ENCODE peak calls at places on chromosomes 2 and 18, in seven cellular contexts. A is AG09309; M is hypothalamus; L is nucleus accumbens; D is CD4-positive, alpha-beta T cell; T is NCI-H2171; S is OCI-M1. W is an unnamed sample.

GRCh38 chr2:40403233-40403841 is 48.6 kb downstream of the SLC8A1 start:
- DNase-seq in A (peak; percentile 87), M (no peak), L (no peak), D (no peak), T (no peak), S (no peak), W (no peak)

GRCh38 chr2:113136828-113137775 is 9.7 kb downstream of the IL1RN start:
- DNase-seq in A (no peak), M (peak; percentile 29), L (no peak), D (peak; percentile 16), T (no peak), S (peak; percentile 54), W (no peak)

GRCh38 chr18:79856119-79857080 is 58.7 kb downstream of the KCNG2 start:
- DNase-seq in A (no peak), M (peak; percentile 7), L (no peak), D (no peak), T (peak; percentile 56), S (no peak), W (peak; percentile 37)

GRCh38 chr18:54360406-54360805 is 2.7 kb downstream of the C18orf54 start:
- DNase-seq in A (no peak), M (no peak), L (no peak), D (no peak), T (no peak), S (no peak), W (no peak)

GRCh38 chr2:148201075-148202004 is 180.4 kb downstream of the MBD5 start:
- DNase-seq in A (no peak), M (no peak), L (no peak), D (peak; percentile 17), T (no peak), S (peak; percentile 37), W (no peak)

GRCh38 chr2:40159333-40159732 is 292.6 kb downstream of the SLC8A1 start:
- DNase-seq in A (no peak), M (no peak), L (no peak), D (no peak), T (no peak), S (no peak), W (no peak)

GRCh38 chr2:141814150-141814549 is 316.7 kb downstream of the LRP1B start:
- DNase-seq in A (no peak), M (no peak), L (no peak), D (no peak), T (no peak), S (peak; percentile 57), W (no peak)

GRCh38 chr2:144402282-144402681 is 117.6 kb downstream of the ZEB2 start:
- DNase-seq in A (no peak), M (no peak), L (no peak), D (no peak), T (peak; percentile 88), S (no peak), W (peak; percentile 50)

GRCh38 chr2:121699421-121700328 is 37.0 kb downstream of the NIFK start:
- DNase-seq in A (peak; percentile 43), M (no peak), L (no peak), D (peak; percentile 66), T (no peak), S (peak; percentile 72), W (no peak)

GRCh38 chr2:227407601-227408089 is 19.9 kb upstream of the SCYGR1 start:
- DNase-seq in A (no peak), M (no peak), L (no peak), D (no peak), T (no peak), S (no peak), W (peak; percentile 60)

GRCh38 chr18:22871809-22872525 is 61.2 kb upstream of the RBBP8 start:
- DNase-seq in A (no peak), M (no peak), L (no peak), D (no peak), T (no peak), S (peak; percentile 79), W (no peak)

GRCh38 chr2:233012301-233012971 is 620 bp downstream of the NGEF start:
- DNase-seq in A (no peak), M (no peak), L (no peak), D (no peak), T (no peak), S (no peak), W (no peak)

GRCh38 chr2:25159947-25160346 is 8.4 kb downstream of the POMC start:
- DNase-seq in A (no peak), M (no peak), L (no peak), D (no peak), T (no peak), S (peak; percentile 13), W (no peak)

GRCh38 chr18:23814977-23815614 is 125.8 kb downstream of the LAMA3 start:
- DNase-seq in A (no peak), M (no peak), L (no peak), D (no peak), T (no peak), S (no peak), W (no peak)

GRCh38 chr2:23687713-23688112 is 239.2 kb downstream of the ATAD2B start:
- DNase-seq in A (no peak), M (no peak), L (no peak), D (no peak), T (no peak), S (no peak), W (no peak)

GRCh38 chr2:55418072-55418471 is 1.6 kb downstream of the CCDC88A start:
- DNase-seq in A (no peak), M (no peak), L (no peak), D (no peak), T (no peak), S (no peak), W (no peak)

GRCh38 chr2:186979439-186980116 is 130.6 kb upstream of the ZSWIM2 start:
- DNase-seq in A (no peak), M (no peak), L (no peak), D (no peak), T (no peak), S (no peak), W (no peak)

GRCh38 chr2:84886791-84887190 is 5.9 kb upstream of the TRABD2A start:
- DNase-seq in A (no peak), M (no peak), L (no peak), D (no peak), T (no peak), S (no peak), W (no peak)

GRCh38 chr2:121346886-121347285 is 61.9 kb upstream of the TFCP2L1 start:
- DNase-seq in A (no peak), M (no peak), L (no peak), D (no peak), T (peak; percentile 49), S (no peak), W (no peak)

GRCh38 chr2:226673314-226673723 is 126.3 kb downstream of the IRS1 start:
- DNase-seq in A (peak; percentile 94), M (no peak), L (no peak), D (no peak), T (no peak), S (peak; percentile 61), W (no peak)

GRCh38 chr18:7567487-7568425 is 640 bp downstream of the PTPRM start:
- DNase-seq in A (no peak), M (peak; percentile 59), L (no peak), D (no peak), T (peak; percentile 40), S (no peak), W (no peak)

GRCh38 chr2:228681426-228681825 is 499.9 kb upstream of the SPHKAP start:
- DNase-seq in A (no peak), M (no peak), L (no peak), D (no peak), T (no peak), S (peak; percentile 9), W (no peak)

GRCh38 chr18:67199993-67200617 is 316.4 kb downstream of the DSEL start:
- DNase-seq in A (peak; percentile 21), M (peak; percentile 9), L (no peak), D (no peak), T (peak; percentile 31), S (peak; percentile 83), W (no peak)

W was measured in dorsolateral prefrontal cortex.